ENCODE peak calls at places on chromosomes 16 and 17, in six cellular contexts. R is sigmoid colon, E is esophagus muscularis mucosa, L is K562, Z is ovary, V is stomach. G is an unnamed sample.

GRCh38 chr16:8712589-8713361 is 38.4 kb downstream of the ABAT start:
- DNase-seq in R (no peak), E (no peak), L (no peak), Z (no peak), V (no peak), G (no peak)

GRCh38 chr17:2237521-2237921 is 66.1 kb downstream of the SMG6 start:
- DNase-seq in R (no peak), E (no peak), L (no peak), Z (peak), V (no peak), G (no peak)

GRCh38 chr17:17224137-17224536 is 12.8 kb downstream of the FLCN start:
- DNase-seq in R (no peak), E (no peak), L (no peak), Z (no peak), V (no peak), G (no peak)

GRCh38 chr16:57720142-57720575 is 15.4 kb upstream of the KATNB1 start:
- DNase-seq in R (no peak), E (no peak), L (peak), Z (no peak), V (peak), G (no peak)

GRCh38 chr17:29833801-29834200 is 96.2 kb downstream of the SSH2 start:
- DNase-seq in R (no peak), E (no peak), L (no peak), Z (no peak), V (no peak), G (no peak)

GRCh38 chr17:44197980-44198720 is 1.5 kb downstream of the ATXN7L3 start:
- DNase-seq in R (no peak), E (no peak), L (peak), Z (peak), V (no peak), G (peak)

GRCh38 chr17:67520916-67521772 is 144.1 kb downstream of the PITPNC1 start:
- DNase-seq in R (no peak), E (no peak), L (no peak), Z (no peak), V (no peak), G (no peak)

GRCh38 chr16:80583466-80583865 is 42.7 kb downstream of the DYNLRB2 start:
- DNase-seq in R (no peak), E (no peak), L (no peak), Z (no peak), V (no peak), G (no peak)

GRCh38 chr17:59427996-59428395 is 96.5 kb downstream of the YPEL2 start:
- DNase-seq in R (peak), E (no peak), L (no peak), Z (no peak), V (no peak), G (no peak)

GRCh38 chr16:4257646-4258556 is 14.9 kb downstream of the TFAP4 start:
- DNase-seq in R (no peak), E (no peak), L (no peak), Z (peak), V (no peak), G (no peak)

GRCh38 chr17:69492410-69493071 is 78.0 kb downstream of the MAP2K6 start:
- DNase-seq in R (no peak), E (no peak), L (no peak), Z (no peak), V (no peak), G (no peak)

GRCh38 chr17:61397086-61397842 is 2.4 kb upstream of the TBX2 start:
- DNase-seq in R (no peak), E (no peak), L (no peak), Z (no peak), V (no peak), G (no peak)

GRCh38 chr17:34306466-34306865 is 12.8 kb upstream of the CCL8 start:
- DNase-seq in R (no peak), E (peak), L (no peak), Z (no peak), V (no peak), G (peak)

GRCh38 chr17:68302066-68302564 is 10.8 kb downstream of the ARSG start:
- DNase-seq in R (no peak), E (no peak), L (no peak), Z (peak), V (no peak), G (peak)

GRCh38 chr17:76147211-76148014 is 6.4 kb upstream of the FOXJ1 start:
- DNase-seq in R (peak), E (no peak), L (no peak), Z (no peak), V (no peak), G (no peak)

GRCh38 chr17:52678211-52678610 is 519.7 kb upstream of the CA10 start:
- DNase-seq in R (no peak), E (no peak), L (no peak), Z (no peak), V (no peak), G (no peak)

GRCh38 chr17:58325289-58325726 is 3.3 kb downstream of the TSPOAP1 start:
- DNase-seq in R (no peak), E (no peak), L (no peak), Z (peak), V (no peak), G (no peak)

GRCh38 chr17:51258756-51259573 is 884 bp downstream of the MBTD1 start:
- DNase-seq in R (peak), E (no peak), L (peak), Z (peak), V (no peak), G (no peak)

GRCh38 chr16:680967-681745 is 946 bp downstream of the STUB1 start:
- DNase-seq in R (no peak), E (no peak), L (no peak), Z (peak), V (peak), G (no peak)

GRCh38 chr16:51500306-51500705 is 349.2 kb upstream of the SALL1 start:
- DNase-seq in R (no peak), E (no peak), L (no peak), Z (no peak), V (no peak), G (no peak)

DNA sequence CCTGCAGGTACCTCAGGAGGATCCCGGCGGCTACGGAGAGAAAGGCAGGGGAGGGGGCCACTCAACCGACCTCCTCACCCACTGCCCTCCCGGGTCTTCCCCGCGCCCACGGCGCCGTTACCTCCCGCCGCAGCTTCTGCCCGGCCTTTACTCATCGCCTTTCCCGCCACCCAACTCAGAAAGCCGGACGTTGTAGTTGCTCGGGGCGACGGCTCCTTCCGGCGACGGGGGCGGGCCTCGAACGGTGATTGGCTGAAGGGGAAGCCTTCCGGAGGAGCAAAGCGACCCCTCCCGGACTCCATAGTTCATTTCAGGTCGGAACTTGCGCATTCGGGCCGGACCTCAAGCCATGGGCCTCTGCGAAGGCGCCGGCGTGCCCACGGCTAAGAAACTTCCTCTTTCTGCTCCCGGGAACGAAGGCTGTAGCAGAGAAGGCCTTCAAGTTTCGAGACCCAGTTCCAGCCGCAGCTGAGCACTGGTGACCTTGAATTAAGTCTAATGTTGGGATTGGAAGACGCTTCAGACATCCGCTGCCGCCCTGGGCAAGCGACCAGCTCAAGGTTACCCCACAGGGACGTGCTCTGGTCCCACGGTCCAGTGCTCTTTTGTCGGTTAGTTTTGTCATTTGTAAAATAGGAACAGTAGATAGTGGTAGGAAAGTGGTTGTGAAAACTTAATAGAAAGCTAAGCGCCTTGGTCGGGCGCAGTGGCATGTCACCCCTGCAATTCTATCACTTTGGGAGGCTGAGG is at the start of gene PSMC3IP:
- DNase-seq in R (peak), E (peak), L (peak), Z (peak), V (peak), G (peak)
- TF ChIP-seq POLR2A in R (peak), E (peak), L (peak), Z (peak), V (peak), G (peak)

DNA sequence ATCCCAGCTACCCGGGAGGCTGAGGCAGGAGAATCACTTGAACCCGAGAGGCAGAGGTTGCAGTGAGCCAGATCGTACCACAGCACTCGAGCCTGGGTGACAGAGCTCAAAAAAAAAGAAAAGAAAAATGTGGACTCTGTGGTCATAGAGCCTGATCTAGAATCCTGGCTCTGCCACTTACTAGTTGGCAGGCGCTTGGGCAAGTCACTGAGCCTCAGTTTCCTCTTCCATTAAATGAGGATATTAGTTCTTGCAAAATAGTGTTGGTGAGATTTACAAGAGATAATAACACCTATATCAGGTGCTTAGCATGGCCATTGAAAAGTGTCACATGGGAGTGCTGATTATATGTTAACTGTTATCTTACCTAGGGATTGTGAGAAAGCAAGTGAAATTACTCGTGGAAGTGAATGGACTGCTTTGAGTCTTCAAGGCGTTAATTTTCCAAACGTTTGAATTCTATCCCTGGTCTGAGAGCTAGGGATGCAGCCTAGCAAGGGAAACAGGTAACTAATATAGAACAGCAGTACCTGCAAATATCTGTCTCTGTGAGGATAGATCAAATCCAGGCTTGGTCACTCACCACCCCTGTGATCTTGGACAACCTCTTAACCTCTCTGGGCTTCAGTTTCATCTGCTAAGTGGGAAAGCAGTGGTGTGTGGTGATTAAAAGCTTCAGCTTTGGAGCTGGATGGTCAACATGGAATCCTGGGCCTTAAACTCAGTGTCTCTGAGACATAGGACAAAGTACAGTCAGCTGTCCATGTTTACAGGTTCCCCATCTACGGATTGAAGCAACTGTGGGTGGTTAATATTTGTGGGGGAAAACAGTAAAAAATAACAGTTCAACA is 953 bp upstream of the NSMCE1 start:
- DNase-seq in R (no peak), E (peak), L (no peak), Z (no peak), V (no peak), G (no peak)
- TF ChIP-seq EP300 in R (no peak), E (no peak), L (no peak), Z (no peak), V (no peak), G (no peak)

GRCh38 chr16:27436921-27437650 is 35.1 kb downstream of the IL21R start:
- DNase-seq in R (peak), E (peak), L (no peak), Z (no peak), V (peak), G (no peak)
- TF ChIP-seq POLR2A in R (no peak), E (no peak), L (no peak), Z (no peak), V (no peak), G (no peak)

DNA sequence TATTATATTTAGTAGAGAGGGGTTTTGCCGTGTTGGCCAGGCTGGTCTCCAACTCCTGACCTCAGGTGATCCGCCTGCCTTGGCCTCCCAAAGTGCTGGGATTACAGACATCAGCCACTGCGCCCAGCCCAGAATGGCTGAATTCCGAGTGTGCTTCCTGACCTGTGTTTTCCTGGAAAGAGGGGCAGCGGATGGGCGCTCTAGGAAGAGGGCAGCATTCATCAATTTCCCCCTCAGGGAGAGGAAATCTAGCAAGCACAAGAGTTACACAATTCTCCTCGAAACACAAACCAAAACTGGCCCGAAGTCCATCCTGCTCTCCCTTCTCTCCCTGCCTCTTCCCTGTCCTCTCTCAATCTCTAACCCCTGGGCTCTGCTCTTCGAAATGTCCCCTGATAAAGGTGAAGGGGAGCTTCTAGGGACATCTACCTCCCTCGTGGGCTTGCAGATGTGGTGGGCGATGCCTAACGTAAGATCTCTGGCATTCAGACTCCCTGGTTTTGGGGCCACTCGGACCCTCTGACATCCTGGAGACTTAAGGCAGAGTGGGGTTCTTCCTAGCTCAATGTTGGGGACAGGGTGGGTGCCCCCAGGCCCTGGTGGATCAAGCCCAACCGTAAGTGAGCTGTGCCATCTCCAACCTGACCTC is 1.0 kb downstream of the IL27 start:
- DNase-seq in R (no peak), E (no peak), L (no peak), Z (no peak), V (no peak), G (no peak)
- TF ChIP-seq EP300 in R (no peak), E (no peak), L (no peak), Z (no peak), V (no peak), G (peak)

GRCh38 chr16:70428178-70428998 is 10.5 kb downstream of the ST3GAL2 start:
- DNase-seq in R (peak), E (peak), L (peak), Z (peak), V (peak), G (peak)
- TF ChIP-seq POLR2A in R (no peak), E (no peak), L (peak), Z (no peak), V (no peak), G (no peak)

GRCh38 chr17:82397449-82398335 is 20.5 kb upstream of the HEXD start:
- DNase-seq in R (no peak), E (no peak), L (no peak), Z (no peak), V (no peak), G (no peak)

GRCh38 chr17:82400206-82400605 is 17.9 kb upstream of the HEXD start:
- DNase-seq in R (no peak), E (no peak), L (no peak), Z (no peak), V (no peak), G (no peak)

GRCh38 chr17:82400830-82401229 is 17.3 kb upstream of the HEXD start:
- DNase-seq in R (no peak), E (no peak), L (no peak), Z (no peak), V (peak), G (no peak)

GRCh38 chr17:82399601-82400101 is 18.5 kb upstream of the HEXD start:
- DNase-seq in R (no peak), E (no peak), L (no peak), Z (no peak), V (no peak), G (no peak)

GRCh38 chr17:82399030-82399429 is 19.1 kb upstream of the HEXD start:
- DNase-seq in R (no peak), E (no peak), L (no peak), Z (no peak), V (no peak), G (peak)
- TF ChIP-seq EP300 in R (no peak), E (no peak), L (no peak), Z (no peak), V (no peak), G (peak)

GRCh38 chr16:86714166-86714565 is 135.8 kb downstream of the FOXL1 start:
- DNase-seq in R (no peak), E (no peak), L (no peak), Z (no peak), V (no peak), G (no peak)

GRCh38 chr16:86709902-86710601 is 131.7 kb downstream of the FOXL1 start:
- DNase-seq in R (peak), E (no peak), L (no peak), Z (no peak), V (no peak), G (no peak)

GRCh38 chr16:86710602-86710950 is 132.2 kb downstream of the FOXL1 start:
- DNase-seq in R (peak), E (no peak), L (no peak), Z (no peak), V (no peak), G (no peak)

GRCh38 chr16:86713021-86713631 is 134.8 kb downstream of the FOXL1 start:
- DNase-seq in R (peak), E (no peak), L (no peak), Z (no peak), V (no peak), G (no peak)

GRCh38 chr16:86712158-86713009 is 134.0 kb downstream of the FOXL1 start:
- DNase-seq in R (peak), E (no peak), L (no peak), Z (no peak), V (no peak), G (no peak)
- TF ChIP-seq POLR2A in R (no peak), E (no peak), L (no peak), Z (no peak), V (no peak), G (no peak)

GRCh38 chr17:19718041-19718612 is 1.7 kb upstream of the SLC47A2 start:
- DNase-seq in R (no peak), E (no peak), L (no peak), Z (no peak), V (no peak), G (no peak)

GRCh38 chr17:19716108-19717030 is at the start of gene SLC47A2:
- DNase-seq in R (peak), E (no peak), L (no peak), Z (no peak), V (no peak), G (no peak)

GRCh38 chr17:19717031-19717360 is 612 bp upstream of the SLC47A2 start:
- DNase-seq in R (peak), E (no peak), L (no peak), Z (no peak), V (no peak), G (no peak)

GRCh38 chr17:19718613-19719364 is 2.4 kb upstream of the SLC47A2 start:
- DNase-seq in R (no peak), E (no peak), L (no peak), Z (no peak), V (no peak), G (no peak)

GRCh38 chr17:19717411-19717908 is 1.1 kb upstream of the SLC47A2 start:
- DNase-seq in R (no peak), E (no peak), L (no peak), Z (no peak), V (no peak), G (no peak)
- TF ChIP-seq EP300 in R (no peak), E (no peak), L (no peak), Z (no peak), V (no peak), G (no peak)

G was measured in tibial nerve.